ENCODE peak calls at places on chromosomes 13 and 19, in seven cellular contexts. X, A, J, K, S, D and Q are unnamed samples.

GRCh38 chr19:10110076-10110971 is 1.2 kb upstream of the P2RY11 start:
- DNase-seq in J (no peak), K (no peak), S (no peak), A (no peak), X (no peak), D (no peak), Q (no peak)

GRCh38 chr19:35207391-35207871 is 21.1 kb downstream of the FAM187B start:
- DNase-seq in A (no peak), J (no peak), D (no peak), K (peak), S (no peak), X (no peak), Q (no peak)

GRCh38 chr19:30340724-30341595 is 31.2 kb upstream of the ZNF536 start:
- DNase-seq in J (no peak), D (no peak), A (no peak), S (no peak), X (no peak), K (no peak), Q (no peak)

GRCh38 chr13:97001641-97002040 is 7.4 kb upstream of the OXGR1 start:
- DNase-seq in A (no peak), X (no peak), S (no peak), D (no peak), K (no peak), J (no peak), Q (no peak)

GRCh38 chr13:76882431-76882830 is 3.8 kb downstream of the KCTD12 start:
- DNase-seq in K (peak), D (peak), S (no peak), J (no peak), A (no peak), X (no peak), Q (no peak)

GRCh38 chr19:45011959-45012358 is 10.7 kb downstream of the RELB start:
- DNase-seq in D (no peak), J (no peak), X (no peak), S (no peak), A (no peak), K (no peak), Q (no peak)

GRCh38 chr19:28171983-28172382 is 1041.0 kb downstream of the UQCRFS1 start:
- DNase-seq in S (no peak), X (no peak), D (no peak), A (no peak), K (no peak), J (no peak), Q (no peak)

GRCh38 chr13:26221721-26222522 is at the start of gene RNF6:
- DNase-seq in A (peak), K (peak), J (peak), X (peak), D (peak), S (peak), Q (peak)

GRCh38 chr19:18414504-18415176 is 4.6 kb upstream of the SSBP4 start:
- DNase-seq in S (no peak), A (no peak), X (no peak), D (no peak), J (no peak), K (no peak), Q (peak)

GRCh38 chr19:29671393-29672076 is 6.3 kb downstream of the PLEKHF1 start:
- DNase-seq in A (no peak), X (no peak), K (peak), S (no peak), J (no peak), D (peak), Q (no peak)

GRCh38 chr19:23309926-23310325 is 59.7 kb upstream of the ZNF724 start:
- DNase-seq in X (no peak), A (no peak), S (no peak), J (no peak), D (no peak), K (peak), Q (no peak)

GRCh38 chr19:38710928-38711725 is 33.1 kb downstream of the CAPN12 start:
- DNase-seq in X (no peak), S (no peak), J (no peak), D (peak), K (no peak), A (no peak), Q (no peak)

GRCh38 chr13:111153977-111154332 is 38.8 kb downstream of the ARHGEF7 start:
- DNase-seq in J (no peak), D (peak), A (no peak), X (no peak), K (peak), S (no peak), Q (no peak)

GRCh38 chr19:45637890-45638667 is 1.1 kb downstream of the EML2 start:
- DNase-seq in K (peak), D (peak), S (peak), A (peak), J (no peak), X (no peak), Q (peak)

GRCh38 chr19:29724102-29724641 is 9.1 kb upstream of the C19orf12 start:
- DNase-seq in J (no peak), S (peak), A (peak), D (peak), X (peak), K (no peak), Q (peak)

GRCh38 chr19:6393982-6394412 is 1.0 kb upstream of the GTF2F1 start:
- DNase-seq in K (peak), A (no peak), X (no peak), S (no peak), D (no peak), J (no peak), Q (no peak)

GRCh38 chr19:42420055-42420544 is 7.1 kb downstream of the LIPE start:
- DNase-seq in X (no peak), K (peak), A (peak), J (no peak), D (peak), S (peak), Q (peak)

GRCh38 chr19:54145541-54146158 is 8.1 kb downstream of the CNOT3 start:
- DNase-seq in K (no peak), A (no peak), D (no peak), X (no peak), S (no peak), J (no peak), Q (no peak)

GRCh38 chr13:109272595-109273325 is 513.6 kb downstream of the IRS2 start:
- DNase-seq in D (peak), S (no peak), X (no peak), A (peak), K (peak), J (no peak), Q (no peak)

GRCh38 chr19:52094526-52094925 is 1.0 kb downstream of the ZNF841 start:
- DNase-seq in S (no peak), A (no peak), D (peak), J (no peak), K (peak), X (no peak), Q (no peak)

GRCh38 chr19:35757231-35757748 is 461 bp upstream of the HSPB6 start:
- DNase-seq in S (peak), X (no peak), A (peak), D (peak), J (no peak), K (peak), Q (no peak)

GRCh38 chr19:38831142-38831605 is 420 bp downstream of the ECH1 start:
- DNase-seq in S (peak), A (peak), J (no peak), K (peak), X (no peak), D (peak), Q (peak)

GRCh38 chr19:33486407-33486806 is 35.2 kb downstream of the PEPD start:
- DNase-seq in J (no peak), K (no peak), X (no peak), A (no peak), D (no peak), S (no peak), Q (no peak)

GRCh38 chr19:41137056-41137455 is 22.8 kb downstream of the CYP2F1 start:
- DNase-seq in D (no peak), J (no peak), X (no peak), S (no peak), A (no peak), K (no peak), Q (no peak)

GRCh38 chr13:99969934-99970760 is 1.4 kb downstream of the ZIC5 start:
- DNase-seq in J (no peak), K (peak), S (peak), D (no peak), X (no peak), A (no peak), Q (peak)

GRCh38 chr19:47518139-47518538 is 3.3 kb upstream of the NAPA start:
- DNase-seq in S (no peak), X (no peak), D (no peak), J (no peak), A (no peak), K (no peak), Q (no peak)

GRCh38 chr19:3061214-3062161 is 807 bp downstream of the TLE5 start:
- DNase-seq in J (no peak), S (no peak), D (no peak), A (peak), X (no peak), K (no peak), Q (no peak)

GRCh38 chr19:1057185-1057857 is 9.6 kb upstream of the ARHGAP45 start:
- DNase-seq in K (peak), A (peak), S (peak), X (no peak), J (no peak), D (peak), Q (peak)

GRCh38 chr19:4403005-4403761 is 743 bp downstream of the CHAF1A start:
- DNase-seq in A (no peak), X (no peak), J (no peak), S (peak), D (peak), K (no peak), Q (peak)

GRCh38 chr13:39855236-39855635 is 199.8 kb downstream of the COG6 start:
- DNase-seq in S (no peak), K (no peak), J (no peak), A (no peak), D (no peak), X (no peak), Q (no peak)

GRCh38 chr13:23025848-23026608 is 154.8 kb upstream of the SGCG start:
- DNase-seq in J (no peak), X (no peak), S (peak), D (no peak), A (no peak), K (no peak), Q (no peak)

GRCh38 chr13:44117351-44117750 is 237.6 kb downstream of the LACC1 start:
- DNase-seq in A (peak), X (no peak), S (peak), J (no peak), K (no peak), D (peak), Q (no peak)

DNA sequence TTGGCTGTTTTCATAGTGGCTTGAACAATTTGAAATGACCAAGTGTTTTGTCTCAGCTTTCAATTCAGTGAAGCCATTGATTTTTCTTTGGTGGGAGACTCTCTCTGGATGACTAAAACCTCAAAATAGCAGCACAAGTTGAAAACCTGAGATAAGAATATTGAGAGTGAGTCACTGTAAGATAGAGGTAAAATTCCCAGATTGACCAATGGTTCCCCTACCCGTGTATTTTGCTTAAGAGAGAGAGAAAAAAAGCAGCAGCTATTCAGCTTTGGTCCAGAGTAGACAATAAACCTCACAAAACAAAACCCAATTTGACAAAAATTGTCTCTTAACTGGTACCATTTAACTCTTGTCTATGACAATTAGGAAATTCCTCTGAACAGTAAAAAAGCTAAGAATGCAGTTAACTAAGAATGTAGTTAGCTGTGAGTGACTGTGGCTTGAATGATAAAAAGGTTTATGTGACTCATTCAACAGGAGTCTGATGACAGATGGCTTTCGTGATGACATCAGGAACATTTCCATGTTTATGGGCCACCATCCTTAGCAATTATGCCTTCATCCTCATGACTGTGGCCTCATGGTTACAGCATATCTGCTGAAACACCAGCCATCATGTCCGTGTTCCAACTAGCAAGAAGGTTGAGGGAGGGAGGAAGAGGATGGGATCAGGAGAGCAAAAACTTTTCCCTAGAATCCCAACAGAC is 356.9 kb downstream of the NDFIP2 start:
- DNase-seq in A (peak), J (no peak), X (no peak), S (peak), K (peak), D (peak), Q (no peak)
- H3K23ac ChIP-seq in A (peak), J (no peak), X (no peak), S (no peak), K (no peak), D (no peak), Q (no peak)

GRCh38 chr13:98541211-98541610 is 35.7 kb downstream of the STK24 start:
- DNase-seq in J (no peak), A (no peak), D (no peak), X (no peak), K (peak), S (no peak), Q (no peak)

GRCh38 chr13:98539655-98540054 is 37.3 kb downstream of the STK24 start:
- DNase-seq in K (no peak), A (no peak), J (no peak), X (no peak), S (no peak), D (peak), Q (no peak)

GRCh38 chr13:98541701-98542203 is 35.2 kb downstream of the STK24 start:
- DNase-seq in S (no peak), A (no peak), J (no peak), X (no peak), K (peak), D (no peak), Q (no peak)

GRCh38 chr13:98542568-98543379 is 34.1 kb downstream of the STK24 start:
- DNase-seq in D (no peak), K (no peak), X (no peak), A (no peak), J (no peak), S (no peak), Q (no peak)

GRCh38 chr13:98540476-98540875 is 36.4 kb downstream of the STK24 start:
- DNase-seq in A (no peak), J (no peak), X (no peak), K (no peak), D (no peak), S (no peak), Q (no peak)
- H3K23ac ChIP-seq in A (peak), J (no peak), X (no peak), K (no peak), D (no peak), S (no peak), Q (no peak)

DNA sequence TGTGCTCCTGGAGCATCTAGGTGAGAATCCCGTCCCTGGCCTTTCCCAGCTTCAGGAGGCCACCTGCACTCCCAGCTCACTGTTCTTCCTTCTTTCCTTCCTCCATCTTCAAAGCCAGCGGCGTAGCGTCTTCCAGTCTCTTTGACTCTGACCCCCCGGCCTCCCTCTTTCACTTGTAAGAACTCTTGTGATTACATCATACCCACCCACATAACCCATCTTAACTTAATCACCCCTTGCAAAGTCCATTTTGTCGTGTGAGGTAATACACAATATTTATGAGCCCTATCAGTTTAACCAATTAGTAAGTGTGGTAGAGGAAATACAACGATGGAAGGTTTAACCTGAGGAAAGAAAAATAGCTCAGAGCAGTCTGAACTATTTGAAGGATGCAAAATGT is 4.6 kb upstream of the CDC16 start:
- DNase-seq in J (no peak), K (no peak), X (no peak), S (peak), A (peak), D (peak), Q (peak)
- H3K23ac ChIP-seq in J (no peak), K (no peak), X (no peak), S (no peak), A (peak), D (no peak), Q (no peak)

GRCh38 chr19:14957464-14957863 is 16.2 kb downstream of the OR7C2 start:
- DNase-seq in K (no peak), X (no peak), J (no peak), D (no peak), A (no peak), S (no peak), Q (no peak)
- H3K23ac ChIP-seq in K (no peak), X (no peak), J (no peak), D (no peak), A (no peak), S (no peak), Q (no peak)

GRCh38 chr13:92735909-92736308 is 490.7 kb upstream of the GPC6 start:
- DNase-seq in S (no peak), X (no peak), J (no peak), D (no peak), K (no peak), A (no peak), Q (no peak)
- H3K23ac ChIP-seq in S (no peak), X (no peak), J (no peak), D (no peak), K (no peak), A (no peak), Q (no peak)